ENCODE peak calls at places on chromosomes 1 and 21, in six cellular contexts. S, C, Z, M, T and Q are unnamed samples.

GRCh38 chr1:106613106-106613505 is 443.4 kb upstream of the PRMT6 start:
- DNase-seq in S (no peak), C (no peak), Z (no peak), M (no peak), T (no peak), Q (no peak)

GRCh38 chr1:40308036-40308727 is 8.9 kb downstream of the COL9A2 start:
- DNase-seq in S (peak), C (no peak), Z (peak), M (peak), T (peak), Q (no peak)

GRCh38 chr1:99456536-99456935 is 189.4 kb upstream of the PALMD start:
- DNase-seq in S (peak), C (no peak), Z (no peak), M (no peak), T (no peak), Q (no peak)

GRCh38 chr1:23745515-23745914 is 2.2 kb downstream of the ELOA start:
- DNase-seq in S (peak), C (no peak), Z (peak), M (no peak), T (no peak), Q (no peak)

GRCh38 chr1:226429051-226429461 is 21.2 kb upstream of the PARP1 start:
- DNase-seq in S (no peak), C (no peak), Z (no peak), M (no peak), T (no peak), Q (no peak)

GRCh38 chr1:159000627-159001026 is 9.1 kb upstream of the IFI16 start:
- DNase-seq in S (peak), C (peak), Z (peak), M (peak), T (peak), Q (no peak)

GRCh38 chr21:46253610-46254124 is 25.1 kb upstream of the LSS start:
- DNase-seq in S (peak), C (no peak), Z (no peak), M (no peak), T (no peak), Q (no peak)

GRCh38 chr1:54851928-54852524 is 35.0 kb downstream of the DHCR24 start:
- DNase-seq in S (no peak), C (no peak), Z (no peak), M (no peak), T (no peak), Q (no peak)

GRCh38 chr1:152005360-152005912 is 11.8 kb upstream of the S100A10 start:
- DNase-seq in S (no peak), C (no peak), Z (no peak), M (no peak), T (no peak), Q (no peak)

GRCh38 chr1:173870252-173871075 is 2.3 kb downstream of the ZBTB37 start:
- DNase-seq in S (no peak), C (no peak), Z (no peak), M (no peak), T (no peak), Q (no peak)

GRCh38 chr21:42009018-42009830 is 936 bp downstream of the ZBTB21 start:
- DNase-seq in S (peak), C (no peak), Z (peak), M (peak), T (peak), Q (no peak)

GRCh38 chr1:174445817-174446216 is 1.9 kb upstream of the GPR52 start:
- DNase-seq in S (no peak), C (no peak), Z (no peak), M (no peak), T (no peak), Q (no peak)

GRCh38 chr1:46769028-46769740 is 29.7 kb upstream of the CYP4B1 start:
- DNase-seq in S (no peak), C (no peak), Z (no peak), M (no peak), T (no peak), Q (no peak)

GRCh38 chr1:54188291-54188690 is 11.5 kb downstream of the CYB5RL start:
- DNase-seq in S (no peak), C (no peak), Z (no peak), M (no peak), T (no peak), Q (no peak)

GRCh38 chr1:67566803-67567202 is 118.2 kb upstream of the GADD45A start:
- DNase-seq in S (peak), C (no peak), Z (peak), M (no peak), T (no peak), Q (no peak)

GRCh38 chr21:26982767-26983166 is 15.9 kb upstream of the ADAMTS5 start:
- DNase-seq in S (peak), C (no peak), Z (peak), M (no peak), T (no peak), Q (no peak)

GRCh38 chr21:28943631-28944030 is 49.0 kb downstream of the LTN1 start:
- DNase-seq in S (peak), C (no peak), Z (peak), M (no peak), T (no peak), Q (no peak)

GRCh38 chr1:18110968-18111367 is 3.4 kb downstream of the IGSF21 start:
- DNase-seq in S (no peak), C (no peak), Z (no peak), M (no peak), T (peak), Q (no peak)

GRCh38 chr1:107787299-107787698 is 177.7 kb downstream of the VAV3 start:
- DNase-seq in S (no peak), C (no peak), Z (no peak), M (no peak), T (no peak), Q (no peak)

GRCh38 chr1:12159826-12160225 is 7.0 kb upstream of the TNFRSF1B start:
- DNase-seq in S (no peak), C (no peak), Z (no peak), M (no peak), T (peak), Q (no peak)

GRCh38 chr1:184866991-184867788 is 107.1 kb downstream of the NIBAN1 start:
- DNase-seq in S (peak), C (peak), Z (peak), M (no peak), T (no peak), Q (no peak)

GRCh38 chr1:206430031-206430983 is 40.0 kb upstream of the IKBKE start:
- DNase-seq in S (peak), C (peak), Z (peak), M (peak), T (no peak), Q (no peak)
- TF ChIP-seq CTCF in S (peak), C (peak), Z (peak), M (no peak), T (peak), Q (no peak)

DNA sequence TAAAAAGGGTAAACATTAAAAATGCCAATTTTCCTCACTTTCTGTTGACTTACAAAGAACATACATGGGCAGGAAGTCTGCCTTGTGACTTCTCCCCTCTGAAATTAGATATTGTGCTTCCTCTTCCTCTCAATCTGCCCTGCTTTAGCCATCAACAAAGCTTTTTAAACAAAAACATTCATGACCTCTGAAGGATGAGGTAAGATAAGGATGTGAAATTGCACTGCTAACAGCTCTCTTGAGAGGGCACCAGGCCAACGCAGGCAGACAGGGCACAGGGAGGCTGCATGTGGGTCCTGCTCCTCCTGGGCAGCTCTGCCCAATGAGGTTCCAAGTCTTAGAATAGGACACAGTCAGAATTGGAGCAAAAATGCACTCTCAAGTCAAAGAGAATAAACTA is 62.1 kb downstream of the DEGS1 start:
- DNase-seq in S (peak), C (no peak), Z (peak), M (peak), T (peak), Q (no peak)
- TF ChIP-seq CTCF in S (no peak), C (no peak), Z (no peak), M (no peak), T (no peak), Q (no peak)

GRCh38 chr1:217190359-217190758 is 440.5 kb downstream of the GPATCH2 start:
- DNase-seq in S (no peak), C (no peak), Z (no peak), M (no peak), T (no peak), Q (no peak)

GRCh38 chr1:217188280-217189235 is 442.3 kb downstream of the GPATCH2 start:
- DNase-seq in S (peak), C (no peak), Z (peak), M (peak), T (no peak), Q (no peak)

GRCh38 chr1:217191441-217191840 is 439.4 kb downstream of the GPATCH2 start:
- DNase-seq in S (no peak), C (no peak), Z (no peak), M (no peak), T (no peak), Q (no peak)

GRCh38 chr1:217186664-217187063 is 444.2 kb downstream of the GPATCH2 start:
- DNase-seq in S (no peak), C (no peak), Z (no peak), M (no peak), T (no peak), Q (no peak)

GRCh38 chr1:217189362-217189761 is 441.5 kb downstream of the GPATCH2 start:
- DNase-seq in S (no peak), C (no peak), Z (no peak), M (no peak), T (no peak), Q (no peak)
- TF ChIP-seq CTCF in S (no peak), C (no peak), Z (no peak), M (no peak), T (no peak), Q (no peak)

GRCh38 chr1:22143065-22143514 is at the start of gene WNT4:
- DNase-seq in S (peak), C (no peak), Z (no peak), M (no peak), T (peak), Q (no peak)
- TF ChIP-seq CTCF in S (no peak), C (no peak), Z (no peak), M (peak), T (peak), Q (peak)

GRCh38 chr1:234683127-234683855 is 73.3 kb upstream of the IRF2BP2 start:
- DNase-seq in S (peak), C (no peak), Z (no peak), M (no peak), T (no peak), Q (no peak)

GRCh38 chr1:234683856-234684632 is 74.1 kb upstream of the IRF2BP2 start:
- DNase-seq in S (peak), C (no peak), Z (peak), M (peak), T (peak), Q (no peak)

GRCh38 chr1:234687011-234687410 is 77.0 kb upstream of the IRF2BP2 start:
- DNase-seq in S (no peak), C (no peak), Z (no peak), M (no peak), T (no peak), Q (no peak)

GRCh38 chr1:234684854-234685253 is 74.9 kb upstream of the IRF2BP2 start:
- DNase-seq in S (peak), C (no peak), Z (peak), M (no peak), T (no peak), Q (no peak)

GRCh38 chr1:234686035-234686434 is 76.1 kb upstream of the IRF2BP2 start:
- DNase-seq in S (no peak), C (no peak), Z (no peak), M (no peak), T (no peak), Q (no peak)
- TF ChIP-seq CTCF in S (no peak), C (no peak), Z (no peak), M (no peak), T (no peak), Q (no peak)

GRCh38 chr1:202179828-202180750 is 13.5 kb upstream of the LGR6 start:
- DNase-seq in S (no peak), C (no peak), Z (no peak), M (no peak), T (no peak), Q (no peak)

GRCh38 chr1:202181586-202181985 is 12.0 kb upstream of the LGR6 start:
- DNase-seq in S (no peak), C (no peak), Z (no peak), M (no peak), T (no peak), Q (no peak)

GRCh38 chr1:202173993-202174392 is 13.6 kb upstream of the PTPN7 start:
- DNase-seq in S (no peak), C (no peak), Z (no peak), M (no peak), T (no peak), Q (no peak)

GRCh38 chr1:202182040-202182877 is 11.3 kb upstream of the LGR6 start:
- DNase-seq in S (no peak), C (no peak), Z (no peak), M (no peak), T (no peak), Q (no peak)

GRCh38 chr1:202176949-202177927 is 16.4 kb upstream of the LGR6 start:
- DNase-seq in S (no peak), C (no peak), Z (no peak), M (no peak), T (no peak), Q (no peak)
- TF ChIP-seq CTCF in S (no peak), C (no peak), Z (no peak), M (no peak), T (no peak), Q (no peak)

GRCh38 chr21:17726047-17726446 is 93.1 kb downstream of the C21orf91 start:
- DNase-seq in S (no peak), C (no peak), Z (no peak), M (no peak), T (no peak), Q (no peak)
- TF ChIP-seq CTCF in S (peak), C (peak), Z (no peak), M (no peak), T (no peak), Q (no peak)

DNA sequence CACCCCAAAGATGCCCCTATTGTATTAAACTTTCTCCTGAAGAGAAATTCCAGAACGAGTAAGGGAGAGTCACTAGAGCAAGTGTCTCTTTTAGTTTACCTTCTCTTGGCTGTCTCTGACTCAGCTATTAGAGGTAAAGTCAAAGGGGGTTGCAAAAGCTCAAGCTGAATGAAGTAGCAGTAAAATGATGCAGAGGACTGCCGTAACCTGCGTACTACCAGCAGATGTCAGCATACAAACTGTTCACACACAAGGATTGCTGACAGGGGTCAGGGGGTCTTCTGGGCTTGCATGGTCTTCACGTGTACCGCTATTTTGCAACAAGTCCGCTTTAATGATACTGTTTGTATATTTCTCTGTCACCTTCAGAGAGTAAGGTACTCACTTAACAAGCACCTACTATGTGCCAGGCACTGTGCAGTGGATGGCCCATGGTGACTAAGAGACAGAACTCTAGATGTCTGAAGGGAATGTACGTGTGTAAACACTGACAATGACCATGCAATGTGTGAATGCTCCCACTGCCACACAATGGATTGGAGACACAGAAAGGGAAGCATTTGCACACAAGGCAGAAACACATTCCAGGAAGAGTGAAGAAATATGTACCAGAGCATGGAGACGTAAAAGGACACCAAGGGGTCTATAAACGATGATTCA is 34.9 kb downstream of the CHML start:
- DNase-seq in S (no peak), C (no peak), Z (no peak), M (no peak), T (no peak), Q (no peak)
- TF ChIP-seq CTCF in S (peak), C (peak), Z (no peak), M (no peak), T (no peak), Q (peak)